ENCODE peak calls at places on chromosomes 1 and 21, in four cellular contexts. U is A549, K is K562, I is Peyer's patch. C is an unnamed sample. For H3K4me1, the result is how much of the 10 kb centered on the place peaks cover.

GRCh38 chr1:211635602-211636205 is 39.7 kb downstream of the NEK2 start:
- DNase-seq in I (no peak), K (no peak), U (no peak), C (no peak)

GRCh38 chr1:94324168-94324544 is 86.8 kb upstream of the ARHGAP29 start:
- DNase-seq in I (no peak), K (no peak), U (no peak), C (no peak)

GRCh38 chr1:245937316-245938045 is 569.6 kb downstream of the SMYD3 start:
- DNase-seq in U (no peak), I (no peak), K (no peak), C (no peak)

GRCh38 chr1:211828584-211829342 is 1.8 kb downstream of the LPGAT1 start:
- DNase-seq in I (no peak), K (no peak), U (no peak), C (no peak)

GRCh38 chr1:19400189-19400588 is 85.2 kb downstream of the CAPZB start:
- DNase-seq in I (no peak), U (no peak), K (no peak), C (no peak)

GRCh38 chr1:57281324-57281723 is 142.5 kb downstream of the DAB1 start:
- DNase-seq in K (no peak), I (no peak), U (no peak), C (no peak)

GRCh38 chr1:212285685-212286436 is 651 bp downstream of the PPP2R5A start:
- DNase-seq in I (peak), K (peak), U (peak), C (peak)

GRCh38 chr1:110159160-110159559 is 8.9 kb downstream of the SLC6A17 start:
- DNase-seq in K (no peak), U (no peak), I (no peak), C (no peak)

GRCh38 chr1:153355445-153356071 is 2.1 kb upstream of the S100A9 start:
- DNase-seq in U (peak), I (no peak), K (peak), C (peak)

GRCh38 chr1:119673171-119673940 is 25.3 kb upstream of the ZNF697 start:
- DNase-seq in I (no peak), U (no peak), K (no peak), C (no peak)

GRCh38 chr1:64215576-64215975 is 12.2 kb downstream of the UBE2U start:
- DNase-seq in U (no peak), I (no peak), K (no peak), C (no peak)

GRCh38 chr1:46960250-46960649 is 19.0 kb upstream of the CYP4A11 start:
- DNase-seq in I (no peak), K (no peak), U (no peak), C (no peak)

GRCh38 chr1:242761556-242761955 is 237.1 kb upstream of the PLD5 start:
- DNase-seq in U (no peak), K (no peak), I (no peak), C (no peak)

GRCh38 chr21:40846566-40847411 is at the start of gene DSCAM:
- DNase-seq in U (no peak), I (no peak), K (no peak), C (peak)

GRCh38 chr1:7290971-7291970 is 479.8 kb upstream of the VAMP3 start:
- DNase-seq in K (no peak), U (no peak), I (no peak), C (peak)

GRCh38 chr1:114741963-114742746 is 15.6 kb downstream of the CSDE1 start:
- DNase-seq in K (no peak), U (no peak), I (no peak), C (no peak)
- H3K4me1 ChIP-seq in K (under half), U (under half), I (under half), C (under half)

DNA sequence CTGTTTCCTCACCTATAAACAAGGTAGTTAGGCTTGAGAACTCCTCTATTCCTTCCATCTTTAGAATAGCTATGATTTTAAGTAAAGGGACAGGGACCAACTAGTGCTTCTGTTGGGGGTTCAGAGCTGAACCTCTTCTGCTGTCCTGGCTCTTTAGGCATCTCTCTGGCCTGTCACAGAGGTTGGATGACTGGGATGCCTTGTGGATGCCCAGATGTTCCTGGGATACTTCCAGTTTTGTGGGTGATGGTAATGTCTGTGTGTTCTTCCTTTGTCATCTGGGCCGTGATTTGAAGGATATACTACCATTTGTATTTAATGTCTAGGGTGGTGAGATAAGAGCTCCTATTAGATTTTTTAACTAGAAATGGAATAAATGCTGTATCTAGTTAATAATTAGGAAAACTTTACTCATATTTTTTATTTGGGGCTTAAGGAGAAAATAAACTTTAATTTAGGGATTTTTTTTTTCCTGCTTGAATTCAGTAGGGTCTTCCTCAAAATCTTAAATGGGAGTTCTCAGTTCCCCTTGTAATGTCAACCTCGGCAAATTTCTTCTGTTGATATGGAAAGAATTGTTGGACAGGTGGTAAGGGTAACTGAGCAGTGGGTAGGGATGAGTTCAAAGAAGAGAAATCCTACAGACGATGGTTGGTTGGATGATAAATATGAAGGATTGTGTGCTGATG is 47.2 kb downstream of the LAMC1 start:
- DNase-seq in I (no peak), K (no peak), U (no peak), C (no peak)
- H3K27ac ChIP-seq in I (peak), K (no peak), U (peak), C (no peak)

GRCh38 chr1:154864189-154864985 is 5.7 kb downstream of the KCNN3 start:
- DNase-seq in I (no peak), K (no peak), U (no peak), C (no peak)

GRCh38 chr1:154861607-154862094 is 8.4 kb downstream of the KCNN3 start:
- DNase-seq in I (no peak), U (no peak), K (peak), C (no peak)

GRCh38 chr1:154865442-154866256 is 4.4 kb downstream of the KCNN3 start:
- DNase-seq in K (peak), U (no peak), I (peak), C (no peak)

GRCh38 chr1:154862927-154863701 is 7.0 kb downstream of the KCNN3 start:
- DNase-seq in I (no peak), K (no peak), U (no peak), C (no peak)

DNA sequence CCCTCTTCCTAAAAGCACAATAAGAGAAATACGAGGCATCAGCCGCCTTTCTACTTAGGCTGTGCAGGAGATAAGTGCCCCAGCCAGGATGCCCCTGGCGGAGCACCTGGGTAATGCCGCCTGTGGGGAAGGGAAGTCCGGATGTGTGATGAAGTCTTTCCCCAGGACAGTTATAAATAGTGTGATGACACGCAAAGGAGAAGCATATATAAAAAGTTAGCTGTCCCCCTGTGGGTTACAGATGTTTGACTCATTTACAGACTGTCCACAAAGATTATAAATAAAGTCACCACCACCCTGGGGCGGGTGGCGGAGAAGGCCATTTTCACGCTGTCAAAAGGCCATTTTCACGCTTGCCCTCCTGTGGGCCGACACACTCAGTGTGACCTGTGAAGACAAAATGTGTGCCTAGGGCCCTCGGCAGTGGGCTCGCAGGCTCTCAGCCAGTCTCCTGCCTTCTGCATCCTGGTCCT is 6.3 kb downstream of the KCNN3 start:
- DNase-seq in K (peak), U (peak), I (peak), C (no peak)
- TF ChIP-seq POLR2A in K (no peak), U (no peak), I (no peak), C (no peak)

DNA sequence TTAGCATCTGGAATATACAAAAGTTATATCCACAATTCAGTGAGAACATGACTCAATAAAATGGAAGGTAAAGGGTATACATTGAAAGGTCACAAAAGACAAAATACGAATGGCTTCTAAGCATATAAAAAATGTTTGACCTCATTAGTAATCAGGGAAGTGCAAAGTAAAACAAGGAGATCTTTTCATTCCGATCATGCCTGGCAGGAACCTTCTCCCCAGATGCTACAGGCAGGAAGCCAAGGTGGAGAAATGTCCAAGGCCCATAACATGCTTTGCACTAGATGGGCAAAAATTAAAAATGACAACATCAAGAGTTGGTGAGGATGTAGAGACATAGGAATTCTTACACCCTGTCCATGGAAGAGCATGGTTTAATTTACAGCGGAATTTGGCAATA is 184.7 kb upstream of the KAZN start:
- DNase-seq in U (no peak), I (no peak), K (no peak), C (no peak)
- H3K4me1 ChIP-seq in U (under half), I (under half), K (under half), C (under half)

C was measured in testis.